ENCODE peak calls at places on chromosomes 12 and 14, in seven cellular contexts. M, D, L, C, Q, V and H are unnamed samples.

GRCh38 chr14:88233915-88234314 is 89.2 kb downstream of the KCNK10 start:
- DNase-seq in M (no peak), D (no peak), L (peak), C (peak), Q (peak), V (peak), H (no peak)

GRCh38 chr12:52655251-52655650 is 3.2 kb upstream of the KRT2 start:
- DNase-seq in M (no peak), D (no peak), L (no peak), C (no peak), Q (no peak), V (no peak), H (peak)

GRCh38 chr14:103561381-103562134 is 899 bp downstream of the BAG5 start:
- DNase-seq in M (no peak), D (no peak), L (peak), C (peak), Q (peak), V (peak), H (peak)

GRCh38 chr14:103001651-103002396 is 55.5 kb downstream of the CDC42BPB start:
- DNase-seq in M (no peak), D (no peak), L (no peak), C (no peak), Q (no peak), V (no peak), H (no peak)

GRCh38 chr12:84502907-84503787 is 409.5 kb downstream of the SLC6A15 start:
- DNase-seq in M (no peak), D (no peak), L (peak), C (peak), Q (peak), V (peak), H (no peak)

GRCh38 chr12:125983094-125983783 is 918.0 kb downstream of the AACS start:
- DNase-seq in M (peak), D (no peak), L (peak), C (no peak), Q (peak), V (no peak), H (no peak)

GRCh38 chr12:46921048-46921753 is 95.4 kb upstream of the SLC38A4 start:
- DNase-seq in M (no peak), D (no peak), L (no peak), C (peak), Q (no peak), V (peak), H (no peak)

GRCh38 chr12:2563709-2564108 is 231.1 kb upstream of the FKBP4 start:
- DNase-seq in M (no peak), D (no peak), L (no peak), C (peak), Q (no peak), V (no peak), H (no peak)

GRCh38 chr12:41277019-41277770 is 89.1 kb downstream of the PDZRN4 start:
- DNase-seq in M (no peak), D (no peak), L (peak), C (peak), Q (peak), V (peak), H (no peak)

GRCh38 chr12:64006211-64006610 is 161.7 kb downstream of the SRGAP1 start:
- DNase-seq in M (no peak), D (no peak), L (no peak), C (peak), Q (no peak), V (no peak), H (no peak)

GRCh38 chr12:118190266-118190665 is 54.3 kb downstream of the PEBP1 start:
- DNase-seq in M (no peak), D (no peak), L (no peak), C (peak), Q (no peak), V (no peak), H (no peak)

GRCh38 chr14:29528889-29529288 is 398.8 kb downstream of the PRKD1 start:
- DNase-seq in M (no peak), D (no peak), L (no peak), C (peak), Q (no peak), V (no peak), H (no peak)

GRCh38 chr12:22282283-22282682 is 52.2 kb downstream of the ST8SIA1 start:
- DNase-seq in M (no peak), D (no peak), L (no peak), C (peak), Q (peak), V (no peak), H (no peak)

GRCh38 chr12:124636138-124636968 is 68.9 kb upstream of the NCOR2 start:
- DNase-seq in M (no peak), D (no peak), L (peak), C (peak), Q (peak), V (peak), H (no peak)

GRCh38 chr14:54652188-54652889 is 85.4 kb downstream of the SAMD4A start:
- DNase-seq in M (peak), D (no peak), L (no peak), C (peak), Q (peak), V (peak), H (peak)

GRCh38 chr12:69284131-69284530 is 44.8 kb downstream of the CPSF6 start:
- DNase-seq in M (peak), D (no peak), L (peak), C (peak), Q (peak), V (peak), H (no peak)

GRCh38 chr12:113062502-113063395 is 6.2 kb downstream of the DTX1 start:
- DNase-seq in M (peak), D (no peak), L (no peak), C (no peak), Q (no peak), V (no peak), H (no peak)

GRCh38 chr14:59629384-59630158 is 53.0 kb upstream of the CCDC175 start:
- DNase-seq in M (no peak), D (no peak), L (no peak), C (no peak), Q (no peak), V (no peak), H (no peak)

GRCh38 chr12:90631581-90631980 is 323.4 kb downstream of the CCER1 start:
- DNase-seq in M (no peak), D (no peak), L (no peak), C (no peak), Q (no peak), V (no peak), H (no peak)

GRCh38 chr14:76065519-76065918 is 80.0 kb downstream of the IFT43 start:
- DNase-seq in M (no peak), D (no peak), L (no peak), C (no peak), Q (no peak), V (no peak), H (no peak)

GRCh38 chr14:100861188-100861936 is 35.4 kb downstream of the MEG3 start:
- DNase-seq in M (no peak), D (no peak), L (no peak), C (no peak), Q (no peak), V (no peak), H (no peak)

GRCh38 chr12:94686834-94687628 is 36.7 kb upstream of the TMCC3 start:
- DNase-seq in M (no peak), D (no peak), L (no peak), C (no peak), Q (no peak), V (no peak), H (no peak)

GRCh38 chr14:33386771-33387170 is 448.1 kb downstream of the NPAS3 start:
- DNase-seq in M (no peak), D (no peak), L (no peak), C (peak), Q (no peak), V (no peak), H (no peak)

GRCh38 chr12:131442337-131442918 is 268.5 kb upstream of the SFSWAP start:
- DNase-seq in M (no peak), D (no peak), L (no peak), C (no peak), Q (no peak), V (no peak), H (no peak)

GRCh38 chr14:100749967-100750597 is 23.4 kb downstream of the DLK1 start:
- DNase-seq in M (no peak), D (no peak), L (no peak), C (no peak), Q (no peak), V (no peak), H (no peak)

GRCh38 chr12:51631591-51631990 is 40.6 kb downstream of the SCN8A start:
- DNase-seq in M (no peak), D (no peak), L (no peak), C (peak), Q (no peak), V (peak), H (no peak)

GRCh38 chr14:35335388-35336092 is 43.4 kb downstream of the PSMA6 start:
- DNase-seq in M (peak), D (no peak), L (no peak), C (no peak), Q (peak), V (no peak), H (no peak)